ENCODE peak calls at places on chromosomes 16 and 17, in ten cellular contexts. T is ascending aorta; K is neural progenitor cell; N is PC-9; R is left lung; F is CD8-positive, alpha-beta T cell; W is lower lobe of right lung; L is osteoblast; C is cardiac muscle cell; H is gastrocnemius medialis. G is an unnamed sample. For H3K36me3 and H3K4me1, the result is how much of the 10 kb centered on the place peaks cover.

GRCh38 chr16:9072806-9073341 is 18.6 kb upstream of the HAPSTR1 start:
- DNase-seq in K (no peak), T (no peak), R (no peak), C (peak), F (no peak), L (peak), W (no peak), N (peak), H (no peak), G (no peak)

GRCh38 chr16:10338426-10338825 is 47.4 kb upstream of the ATF7IP2 start:
- DNase-seq in L (no peak), F (no peak), H (no peak), W (no peak), T (no peak), C (peak), R (no peak), K (no peak), N (no peak), G (no peak)

GRCh38 chr16:88023366-88023765 is 72.1 kb downstream of the BANP start:
- DNase-seq in W (no peak), C (no peak), F (no peak), N (no peak), R (no peak), H (no peak), T (no peak), L (no peak), K (no peak), G (no peak)

GRCh38 chr17:75457047-75457654 is 716 bp downstream of the TMEM94 start:
- DNase-seq in T (no peak), N (no peak), W (peak), L (peak), C (peak), F (no peak), H (peak), R (peak), K (peak), G (peak)

GRCh38 chr16:86509759-86510464 is 415 bp upstream of the FOXF1 start:
- DNase-seq in F (no peak), N (no peak), L (peak), K (peak), R (peak), T (no peak), C (peak), W (peak), H (no peak), G (peak)

GRCh38 chr16:75555213-75555706 is 792 bp downstream of the TMEM231 start:
- DNase-seq in C (peak), W (peak), T (peak), L (peak), N (peak), K (peak), H (peak), R (peak), F (no peak), G (peak)

GRCh38 chr17:36641877-36642845 is 40.8 kb downstream of the MRM1 start:
- DNase-seq in T (no peak), K (peak), C (no peak), F (no peak), H (no peak), W (no peak), N (no peak), R (no peak), L (peak), G (no peak)

GRCh38 chr17:15999974-16000827 is 577 bp downstream of the TTC19 start:
- DNase-seq in F (no peak), L (peak), W (no peak), C (peak), R (no peak), H (peak), T (no peak), K (peak), N (no peak), G (no peak)

GRCh38 chr17:57567278-57567677 is 177.8 kb downstream of the CCDC182 start:
- DNase-seq in K (no peak), T (no peak), L (peak), C (no peak), F (no peak), H (no peak), N (no peak), R (no peak), W (no peak), G (peak)

GRCh38 chr17:41024702-41025101 is 2.3 kb downstream of the KRTAP1-5 start:
- DNase-seq in R (no peak), H (no peak), F (no peak), K (no peak), C (no peak), N (no peak), L (peak), W (no peak), T (no peak), G (no peak)

GRCh38 chr17:33873218-33873617 is 381.9 kb upstream of the CCL2 start:
- DNase-seq in H (no peak), N (no peak), T (no peak), R (no peak), C (no peak), K (no peak), L (no peak), F (no peak), W (no peak), G (no peak)

GRCh38 chr16:66416981-66417700 is 10.0 kb upstream of the BEAN1 start:
- DNase-seq in K (no peak), N (peak), W (no peak), R (no peak), C (no peak), H (no peak), F (no peak), T (no peak), L (no peak), G (no peak)

GRCh38 chr16:31206776-31207175 is 4.2 kb upstream of the PYCARD start:
- DNase-seq in T (no peak), H (no peak), K (no peak), F (no peak), R (no peak), W (no peak), C (no peak), N (no peak), L (no peak), G (no peak)

GRCh38 chr17:50055055-50055425 is 870 bp upstream of the ITGA3 start:
- DNase-seq in F (no peak), L (peak), R (peak), H (no peak), K (peak), C (no peak), T (no peak), N (peak), W (peak), G (no peak)

GRCh38 chr17:50052241-50052788 is 3.6 kb upstream of the ITGA3 start:
- DNase-seq in N (no peak), L (peak), K (no peak), W (no peak), R (no peak), C (no peak), T (no peak), F (no peak), H (no peak), G (no peak)

GRCh38 chr17:50051606-50052005 is 4.3 kb upstream of the ITGA3 start:
- DNase-seq in N (no peak), K (no peak), L (peak), W (no peak), C (peak), T (no peak), H (no peak), F (no peak), R (no peak), G (no peak)

GRCh38 chr17:50052822-50053653 is 2.9 kb upstream of the ITGA3 start:
- DNase-seq in L (peak), H (no peak), K (no peak), W (peak), N (peak), T (no peak), C (peak), R (no peak), F (no peak), G (no peak)

DNA sequence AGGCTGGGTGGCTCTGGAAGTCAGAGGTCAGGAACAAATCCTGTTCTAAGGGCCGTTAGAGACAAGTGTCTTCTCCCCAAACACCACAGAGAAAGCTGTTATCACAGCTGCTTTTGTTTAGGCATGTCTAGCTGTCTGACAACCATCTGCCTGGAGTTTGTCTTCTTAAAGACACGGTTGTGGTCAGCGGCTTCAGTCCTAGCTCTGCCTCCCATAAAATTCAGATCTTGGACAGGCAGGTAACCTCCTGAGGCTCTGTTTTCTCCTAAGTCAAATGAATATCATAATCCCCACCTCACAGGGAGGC is 2.3 kb upstream of the ITGA3 start:
- DNase-seq in T (no peak), C (no peak), K (no peak), R (no peak), L (peak), N (no peak), W (no peak), H (no peak), F (no peak), G (no peak)
- H3K36me3 ChIP-seq in T (under half), C (under half), K (under half), R (under half), L (under half), N (under half), W (under half), H (under half), F (under half), G (under half)

GRCh38 chr17:49631496-49631895 is 46.4 kb downstream of the SPOP start:
- DNase-seq in H (no peak), T (no peak), F (no peak), L (no peak), R (no peak), K (no peak), W (no peak), C (no peak), N (no peak), G (no peak)

GRCh38 chr17:49632201-49632600 is 45.7 kb downstream of the SPOP start:
- DNase-seq in T (no peak), H (no peak), R (no peak), F (no peak), W (no peak), L (no peak), C (no peak), N (no peak), K (no peak), G (no peak)

GRCh38 chr17:49634487-49634865 is 43.4 kb downstream of the SPOP start:
- DNase-seq in W (no peak), F (no peak), C (no peak), L (peak), N (no peak), H (no peak), K (no peak), R (no peak), T (no peak), G (no peak)

GRCh38 chr17:49633762-49634486 is 44.0 kb downstream of the SPOP start:
- DNase-seq in K (peak), L (no peak), R (no peak), C (no peak), T (no peak), N (no peak), W (no peak), F (no peak), H (no peak), G (no peak)

DNA sequence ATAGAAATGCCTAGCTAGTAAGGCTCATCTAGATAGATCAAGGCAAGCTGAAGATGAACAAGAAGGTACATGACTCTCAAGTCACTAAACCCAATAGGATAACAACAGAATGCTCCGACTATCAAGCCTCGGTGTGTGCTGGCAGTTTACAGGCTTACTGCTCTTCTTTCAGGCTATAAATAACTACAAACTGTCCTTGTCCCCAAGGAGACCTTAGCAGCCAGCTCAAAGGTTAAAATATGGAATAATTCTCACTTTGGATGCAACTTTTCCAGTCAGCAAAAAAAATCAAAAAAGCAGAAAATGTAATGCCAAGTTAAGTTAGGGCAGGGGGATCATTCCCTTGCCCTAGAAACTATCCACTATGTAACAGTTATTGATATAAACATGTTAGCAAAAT is 44.6 kb downstream of the SPOP start:
- DNase-seq in L (no peak), C (no peak), T (no peak), K (no peak), N (no peak), H (peak), F (no peak), R (no peak), W (no peak), G (no peak)
- H3K4me1 ChIP-seq in L (under half), C (under half), T (under half), K (under half), N (under half), H (half or more), F (under half), R (half or more), W (half or more), G (under half)

DNA sequence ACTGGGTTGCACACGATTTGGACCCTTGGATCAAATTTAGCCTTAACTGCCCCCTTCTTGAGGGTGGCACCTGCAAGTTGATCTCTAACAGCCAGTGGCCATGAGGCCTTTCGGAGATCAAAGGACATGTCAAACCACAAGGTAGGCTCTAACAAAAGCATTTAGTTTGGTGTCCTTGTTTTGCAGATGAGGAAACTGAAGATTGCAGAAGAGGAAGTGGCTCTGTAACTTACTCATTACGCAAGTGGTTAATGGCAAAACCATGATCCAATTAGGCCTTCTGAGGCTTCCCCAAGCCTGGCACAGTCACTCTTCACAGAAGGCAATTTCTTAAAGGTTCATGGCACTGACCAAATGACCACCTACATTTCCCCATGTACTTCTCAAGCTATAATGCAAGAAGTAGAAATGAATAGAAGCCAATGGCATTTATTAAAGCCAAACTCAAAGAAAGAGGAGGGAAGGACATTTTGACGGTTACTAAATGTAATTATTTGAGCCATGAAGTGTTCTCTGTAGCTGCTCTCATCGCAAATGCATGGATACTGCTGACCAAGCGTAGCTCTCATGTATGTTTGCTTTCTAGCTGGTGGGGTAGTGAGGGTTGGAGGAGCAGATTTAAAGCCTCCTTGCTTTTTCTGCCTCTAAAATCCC is 32.8 kb upstream of the ABCC12 start:
- DNase-seq in H (no peak), W (no peak), K (no peak), F (no peak), N (no peak), R (no peak), L (no peak), C (peak), T (no peak), G (no peak)
- H3K36me3 ChIP-seq in H (under half), W (under half), K (under half), F (under half), N (under half), R (under half), L (under half), C (under half), T (under half), G (under half)

DNA sequence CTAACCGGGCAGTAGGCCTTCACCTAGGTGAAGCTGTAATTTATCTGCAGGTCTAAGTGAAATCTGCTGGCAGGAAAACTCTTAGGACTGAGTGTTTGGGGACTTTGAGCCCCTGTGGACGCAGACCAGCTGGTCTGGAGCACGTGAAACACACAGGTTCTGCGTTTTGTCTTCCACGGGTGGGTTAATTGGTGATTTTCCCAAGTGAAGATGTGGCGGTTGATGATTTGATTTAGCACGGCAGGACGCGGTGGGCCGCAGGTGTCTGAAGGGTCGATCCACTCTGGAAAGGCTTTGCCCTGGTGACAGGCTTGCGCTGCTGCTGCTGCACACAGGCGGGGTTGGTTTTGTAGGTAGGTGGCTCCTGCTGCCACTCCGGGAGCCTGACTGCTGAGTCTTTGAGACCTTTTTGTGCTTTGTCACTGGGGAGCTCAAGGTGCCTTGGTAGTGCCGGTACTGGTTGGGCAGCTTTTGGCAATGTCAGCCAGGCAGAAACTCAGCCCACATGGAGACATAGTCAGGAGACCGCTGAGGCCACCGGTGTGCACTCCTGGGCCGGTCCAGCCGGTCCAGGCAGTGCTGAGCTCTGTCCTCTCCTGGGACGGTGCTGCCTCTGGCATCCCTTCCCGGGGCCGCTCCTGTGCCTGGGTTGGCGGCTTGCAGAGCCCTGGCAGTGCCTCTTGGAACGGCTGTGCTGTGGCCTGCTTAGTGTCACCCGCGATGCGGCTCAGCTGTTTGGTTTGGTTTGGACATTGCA is 2.3 kb downstream of the BAIAP2 start:
- DNase-seq in T (no peak), N (peak), C (no peak), W (peak), R (no peak), F (no peak), K (no peak), L (peak), H (peak), G (no peak)
- H3K4me1 ChIP-seq in T (under half), N (half or more), C (under half), W (half or more), R (half or more), F (under half), K (under half), L (under half), H (under half), G (under half)

DNA sequence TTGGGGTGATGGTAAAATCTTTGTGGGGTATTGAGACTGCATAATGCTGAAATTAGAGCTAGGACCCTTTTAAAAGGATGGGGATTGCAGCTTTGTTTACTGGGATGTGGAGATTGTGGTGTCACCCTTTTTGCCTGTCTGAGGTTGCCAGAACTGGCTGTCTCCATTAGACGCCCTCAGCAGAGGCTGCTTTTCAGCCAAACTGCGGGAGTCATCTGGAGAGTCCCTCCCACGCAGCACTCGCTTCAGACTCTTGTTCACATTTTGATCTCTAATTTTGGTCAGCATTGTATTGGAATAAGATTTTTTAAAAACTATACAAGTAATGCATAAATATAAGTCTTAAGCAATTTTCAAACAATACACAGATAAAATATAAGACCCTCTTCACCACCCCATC is 27.9 kb upstream of the JPT2 start:
- DNase-seq in F (no peak), W (no peak), R (no peak), T (no peak), N (no peak), C (no peak), K (no peak), L (peak), H (no peak), G (no peak)
- H3K36me3 ChIP-seq in F (under half), W (half or more), R (under half), T (half or more), N (under half), C (under half), K (under half), L (under half), H (under half), G (under half)

GRCh38 chr17:17726721-17727060 is 45.4 kb downstream of the RAI1 start:
- DNase-seq in R (no peak), H (no peak), W (no peak), F (no peak), K (no peak), C (no peak), N (no peak), L (peak), T (no peak), G (no peak)
- H3K4me1 ChIP-seq in R (half or more), H (under half), W (half or more), F (under half), K (under half), C (under half), N (half or more), L (under half), T (under half), G (under half)

G was measured in HAP-1.